ENCODE peak calls at places on chromosomes 1 and 21, in nine cellular contexts. U is right lobe of liver, O is epithelial cell of esophagus, G is osteocyte, H is IMR-90, A is astrocyte, M is AG09309, T is tibial artery, K is WERI-Rb-1. J is an unnamed sample.

GRCh38 chr1:182174202-182174855 is 112.8 kb upstream of the ZNF648 start:
- DNase-seq in G (no peak), K (no peak), M (no peak), A (no peak), O (peak; percentile 60), T (no peak), U (no peak), H (no peak), J (no peak)

GRCh38 chr1:244074559-244075171 is 23.6 kb downstream of the ZBTB18 start:
- DNase-seq in T (no peak), H (no peak), K (no peak), A (no peak), U (no peak), M (no peak), O (no peak), G (peak; percentile 56), J (peak; percentile 30)

GRCh38 chr1:165476776-165477175 is 31.9 kb upstream of the RXRG start:
- DNase-seq in A (no peak), U (no peak), M (no peak), T (no peak), O (no peak), G (no peak), K (no peak), H (no peak), J (no peak)

GRCh38 chr1:37850352-37850955 is 8.9 kb downstream of the MTF1 start:
- DNase-seq in A (no peak), M (no peak), O (peak; percentile 88), G (no peak), U (no peak), K (no peak), H (peak; percentile 19), T (no peak), J (no peak)

GRCh38 chr1:149936992-149937705 is 470 bp upstream of the MTMR11 start:
- DNase-seq in U (no peak), H (peak; percentile 58), T (no peak), M (no peak), O (peak; percentile 94), G (no peak), K (no peak), A (peak; percentile 75), J (peak; percentile 82)

GRCh38 chr1:113683384-113684152 is 75.7 kb downstream of the PHTF1 start:
- DNase-seq in M (no peak), A (no peak), U (no peak), K (no peak), T (no peak), G (no peak), H (no peak), O (no peak), J (no peak)

GRCh38 chr1:167675440-167675839 is 45.4 kb downstream of the RCSD1 start:
- DNase-seq in U (no peak), H (no peak), M (no peak), O (no peak), G (no peak), T (no peak), A (no peak), K (no peak), J (no peak)

GRCh38 chr1:97849350-97850339 is 71.2 kb downstream of the DPYD start:
- DNase-seq in M (peak; percentile 64), G (no peak), A (peak; percentile 86), T (no peak), O (peak; percentile 86), H (peak; percentile 89), U (no peak), K (no peak), J (no peak)

GRCh38 chr1:224759135-224759534 is 143.0 kb downstream of the CNIH3 start:
- DNase-seq in K (no peak), A (no peak), T (no peak), O (no peak), G (no peak), U (no peak), H (no peak), M (no peak), J (no peak)

GRCh38 chr1:18452550-18452949 is 28.2 kb upstream of the KLHDC7A start:
- DNase-seq in G (no peak), T (no peak), H (no peak), K (no peak), M (no peak), A (no peak), O (no peak), U (no peak), J (peak; percentile 37)

GRCh38 chr21:36104306-36105300 is 30.3 kb upstream of the CBR3 start:
- DNase-seq in T (peak; percentile 43), A (peak; percentile 30), M (no peak), O (peak; percentile 88), U (peak; percentile 51), K (peak; percentile 77), H (peak; percentile 26), G (peak; percentile 86), J (peak; percentile 58)
- TF ChIP-seq CTCF in T (peak; percentile 41), A (peak; percentile 42), M (peak; percentile 52), O (peak; percentile 39), U (peak; percentile 52), K (peak; percentile 64), H (peak; percentile 48), G (peak; percentile 54), J (peak; percentile 53)

DNA sequence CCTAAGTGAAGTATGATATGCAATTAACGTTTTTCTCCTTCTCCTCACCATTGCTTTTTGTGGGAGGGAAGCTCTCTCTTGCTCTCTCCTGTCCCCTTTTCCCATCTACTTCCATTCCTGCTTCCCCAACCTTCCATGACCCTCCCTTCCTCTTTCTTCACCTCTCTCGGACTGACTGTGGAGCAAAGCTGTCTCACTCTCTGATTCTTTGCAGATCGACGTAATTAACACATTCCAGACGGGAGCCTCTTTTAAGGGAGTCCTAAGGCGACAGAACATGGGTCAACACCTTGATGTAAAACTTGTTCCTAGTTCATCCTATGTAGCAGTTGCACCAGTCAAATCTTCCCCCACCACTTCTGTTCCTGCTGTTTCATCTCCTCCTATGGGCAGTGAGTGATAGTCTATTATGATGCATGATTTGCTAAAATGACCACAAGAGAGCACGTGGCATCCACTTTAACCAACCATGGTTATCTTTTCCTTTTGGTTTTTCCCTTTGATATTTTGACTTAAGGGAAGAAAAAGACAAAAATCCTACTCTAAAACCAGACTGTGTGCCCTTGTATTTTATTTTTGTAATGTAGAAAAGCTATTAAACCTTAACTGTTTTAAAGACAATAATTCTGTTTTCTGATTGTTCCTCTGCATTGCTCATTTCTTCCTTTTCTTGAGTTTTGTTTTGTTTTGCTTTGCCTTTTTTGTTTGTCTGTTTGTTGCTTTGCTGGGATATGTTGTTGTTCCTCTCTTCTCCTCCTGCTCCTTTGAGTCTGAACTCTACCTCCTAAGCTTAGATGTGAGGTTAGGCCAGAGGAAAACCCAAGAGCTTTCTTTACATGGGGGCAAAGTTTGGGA is 31.7 kb upstream of the LAX1 start:
- DNase-seq in G (no peak), U (no peak), H (no peak), K (no peak), T (no peak), O (no peak), M (no peak), A (no peak), J (no peak)
- TF ChIP-seq CTCF in G (no peak), U (no peak), H (no peak), K (no peak), T (no peak), O (no peak), M (no peak), A (no peak), J (no peak)

DNA sequence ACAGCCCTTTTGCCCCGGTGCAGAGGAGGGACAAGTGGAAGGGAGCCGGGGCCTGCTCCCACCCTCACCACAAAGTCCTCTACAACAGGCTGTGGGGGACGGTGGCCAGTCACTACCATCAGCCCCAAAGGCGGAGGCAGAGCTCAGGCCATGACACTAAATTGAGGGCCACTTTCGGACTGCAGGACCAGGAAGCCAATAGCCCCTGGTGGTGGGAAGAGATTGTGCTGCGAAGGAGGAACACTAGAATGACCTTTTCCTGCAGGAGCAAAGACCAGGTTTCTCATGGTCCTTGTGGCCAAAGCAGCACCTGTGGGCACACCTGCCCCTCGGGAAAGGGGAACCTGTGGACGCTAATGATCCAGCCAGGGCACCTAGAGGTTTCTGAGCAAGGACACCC is 30.3 kb downstream of the ACTA1 start:
- DNase-seq in G (no peak), H (no peak), U (no peak), K (no peak), A (no peak), M (no peak), O (no peak), T (no peak), J (no peak)
- TF ChIP-seq CTCF in G (no peak), H (no peak), U (no peak), K (peak; percentile 13), A (no peak), M (no peak), O (no peak), T (no peak), J (no peak)

DNA sequence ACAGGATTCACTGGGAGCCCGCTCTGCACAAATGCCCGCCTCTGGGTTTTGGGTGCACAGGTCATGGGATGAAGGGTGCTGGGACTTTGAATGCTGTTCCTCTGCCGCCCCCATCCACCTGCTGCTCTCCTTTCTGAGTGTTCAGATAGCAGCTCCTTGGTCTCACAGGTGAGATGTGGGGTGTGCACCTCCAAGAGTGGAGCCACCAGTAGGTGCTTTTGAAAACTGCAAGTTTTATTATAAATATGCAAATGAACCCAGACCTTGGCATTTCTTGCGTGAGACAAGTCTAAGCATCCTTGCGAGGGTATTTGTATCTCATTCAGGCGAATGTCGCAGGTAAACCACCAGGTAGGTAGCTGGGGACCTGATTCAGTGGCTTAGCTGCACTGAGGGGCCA is 30.2 kb downstream of the OBSCN start:
- DNase-seq in K (no peak), H (no peak), A (no peak), O (no peak), G (no peak), M (no peak), T (no peak), U (no peak), J (no peak)
- TF ChIP-seq CTCF in K (no peak), H (no peak), A (no peak), O (no peak), G (no peak), M (no peak), T (no peak), U (no peak), J (no peak)